ENCODE peak calls at places on chromosomes 11 and 22, in four cellular contexts. I is IMR-90, K is HepG2, Y is K562. L is an unnamed sample.

GRCh38 chr11:106644824-106645223 is 373.5 kb downstream of the GUCY1A2 start:
- DNase-seq in I (peak), K (no peak), Y (no peak), L (no peak)

GRCh38 chr11:131408011-131408640 is 37.7 kb downstream of the NTM start:
- DNase-seq in I (peak), K (peak), Y (no peak), L (peak)

GRCh38 chr22:17159504-17159951 is 451 bp upstream of the HDHD5 start:
- DNase-seq in I (peak), K (no peak), Y (no peak), L (peak)

GRCh38 chr11:11148104-11148509 is 204.9 kb downstream of the CSNK2A3 start:
- DNase-seq in I (peak), K (no peak), Y (no peak), L (peak)

GRCh38 chr11:75577198-75577597 is 15.1 kb downstream of the SERPINH1 start:
- DNase-seq in I (peak), K (no peak), Y (peak), L (peak)

GRCh38 chr22:44098021-44098739 is 74.1 kb downstream of the PARVB start:
- DNase-seq in I (no peak), K (no peak), Y (no peak), L (no peak)

GRCh38 chr11:71251761-71252433 is 480 bp downstream of the SHANK2 start:
- DNase-seq in I (no peak), K (no peak), Y (peak), L (peak)

GRCh38 chr22:24331468-24332440 is 61.1 kb downstream of the SPECC1L start:
- DNase-seq in I (peak), K (no peak), Y (no peak), L (no peak)

GRCh38 chr11:9498457-9499078 is 37.8 kb downstream of the ZNF143 start:
- DNase-seq in I (no peak), K (peak), Y (no peak), L (no peak)

GRCh38 chr22:40874016-40874415 is 12.1 kb upstream of the DNAJB7 start:
- DNase-seq in I (no peak), K (no peak), Y (no peak), L (no peak)

GRCh38 chr22:37812869-37813678 is 5.3 kb downstream of the GCAT start:
- DNase-seq in I (no peak), K (no peak), Y (no peak), L (no peak)

GRCh38 chr11:134949121-134949591 is 537.1 kb upstream of the B3GAT1 start:
- DNase-seq in I (peak), K (peak), Y (no peak), L (no peak)

GRCh38 chr11:27444801-27445215 is 27.8 kb downstream of the LGR4 start:
- DNase-seq in I (no peak), K (peak), Y (no peak), L (no peak)

GRCh38 chr11:120198403-120198786 is 12.4 kb upstream of the OAF start:
- DNase-seq in I (no peak), K (no peak), Y (no peak), L (no peak)

GRCh38 chr22:22884888-22885840 is 2.5 kb upstream of the IGLL5 start:
- DNase-seq in I (no peak), K (no peak), Y (peak), L (no peak)

GRCh38 chr11:41309111-41309522 is 150.3 kb downstream of the LRRC4C start:
- DNase-seq in I (no peak), K (no peak), Y (no peak), L (no peak)

GRCh38 chr11:23711981-23712380 is 784.9 kb upstream of the LUZP2 start:
- DNase-seq in I (no peak), K (no peak), Y (no peak), L (no peak)

GRCh38 chr22:39514373-39514973 is 5.9 kb upstream of the ATF4 start:
- DNase-seq in I (peak), K (no peak), Y (no peak), L (no peak)

GRCh38 chr11:113272281-113272680 is 42.1 kb upstream of the TTC12 start:
- DNase-seq in I (no peak), K (no peak), Y (no peak), L (no peak)

GRCh38 chr11:103927535-103927934 is 108.9 kb upstream of the DDI1 start:
- DNase-seq in I (peak), K (no peak), Y (no peak), L (peak)

GRCh38 chr11:70912226-70912840 is 340.0 kb downstream of the SHANK2 start:
- DNase-seq in I (peak), K (no peak), Y (no peak), L (no peak)

GRCh38 chr11:66859686-66860448 is 3.0 kb downstream of the LRFN4 start:
- DNase-seq in I (no peak), K (no peak), Y (peak), L (no peak)

GRCh38 chr22:41768420-41768819 is 32.1 kb upstream of the CCDC134 start:
- DNase-seq in I (peak), K (no peak), Y (no peak), L (no peak)

GRCh38 chr11:43576834-43577521 is 103.6 kb upstream of the HSD17B12 start:
- DNase-seq in I (peak), K (peak), Y (peak), L (peak)

GRCh38 chr11:116733386-116733755 is 39.4 kb downstream of the BUD13 start:
- DNase-seq in I (no peak), K (no peak), Y (no peak), L (no peak)

GRCh38 chr11:102830328-102830727 is 13.1 kb downstream of the MMP3 start:
- DNase-seq in I (peak), K (no peak), Y (no peak), L (no peak)

GRCh38 chr11:102829671-102830070 is 13.7 kb downstream of the MMP3 start:
- DNase-seq in I (no peak), K (no peak), Y (no peak), L (no peak)

GRCh38 chr11:102832612-102833011 is 10.8 kb downstream of the MMP3 start:
- DNase-seq in I (no peak), K (no peak), Y (no peak), L (no peak)

GRCh38 chr11:102831709-102832492 is 11.5 kb downstream of the MMP3 start:
- DNase-seq in I (no peak), K (peak), Y (no peak), L (no peak)

DNA sequence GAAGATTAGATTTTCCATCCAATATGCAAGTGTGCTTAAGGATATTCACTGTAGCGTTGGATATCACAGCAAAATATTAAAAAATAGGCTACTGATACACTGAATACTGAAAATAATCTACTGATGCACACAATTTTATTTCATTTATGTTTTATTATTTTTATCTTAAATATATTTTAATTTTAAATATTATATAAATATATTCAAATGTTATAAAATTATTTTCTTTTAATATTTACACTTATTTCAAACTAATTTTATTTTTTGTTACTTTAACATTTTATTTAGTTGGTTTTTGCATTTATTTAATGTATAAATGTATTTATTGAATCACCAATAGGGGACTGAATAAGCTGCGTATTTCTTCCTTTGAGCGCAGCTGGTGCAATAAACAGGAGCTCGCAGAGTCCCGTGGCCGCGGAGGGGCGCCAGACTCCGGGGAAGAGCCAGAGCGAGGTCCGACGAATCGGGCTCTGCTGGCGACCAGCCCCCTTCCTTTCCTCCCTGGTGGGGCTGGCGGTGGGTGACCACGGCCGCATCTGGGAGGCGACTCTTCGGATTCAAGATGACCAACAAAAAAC is 12.2 kb downstream of the MMP3 start:
- DNase-seq in I (peak), K (peak), Y (no peak), L (peak)
- TF ChIP-seq MAZ in I (no peak), K (no peak), Y (no peak), L (no peak)

DNA sequence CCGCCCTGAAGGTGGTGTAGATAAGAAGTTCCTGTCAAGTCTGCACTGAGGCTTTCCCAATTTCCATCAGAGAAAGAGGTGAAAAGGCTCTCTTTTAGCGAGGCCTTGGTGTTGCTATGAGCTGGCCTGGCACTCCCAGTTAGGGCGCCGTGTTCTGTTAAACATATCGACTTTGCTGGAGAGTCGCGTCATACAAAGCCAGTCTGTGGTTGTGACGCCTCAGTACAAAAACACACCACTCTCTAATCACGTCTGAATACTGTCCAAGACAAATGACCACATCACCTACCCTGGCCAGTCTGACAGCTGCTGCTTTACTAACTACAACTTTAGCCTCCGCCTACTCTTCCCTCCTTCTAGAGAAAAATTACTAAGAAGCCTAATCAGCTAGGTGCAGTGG is 8.0 kb upstream of the TOLLIP start:
- DNase-seq in I (no peak), K (no peak), Y (no peak), L (no peak)
- H3K4me2 ChIP-seq in I (no peak), K (no peak), Y (no peak), L (no peak)

DNA sequence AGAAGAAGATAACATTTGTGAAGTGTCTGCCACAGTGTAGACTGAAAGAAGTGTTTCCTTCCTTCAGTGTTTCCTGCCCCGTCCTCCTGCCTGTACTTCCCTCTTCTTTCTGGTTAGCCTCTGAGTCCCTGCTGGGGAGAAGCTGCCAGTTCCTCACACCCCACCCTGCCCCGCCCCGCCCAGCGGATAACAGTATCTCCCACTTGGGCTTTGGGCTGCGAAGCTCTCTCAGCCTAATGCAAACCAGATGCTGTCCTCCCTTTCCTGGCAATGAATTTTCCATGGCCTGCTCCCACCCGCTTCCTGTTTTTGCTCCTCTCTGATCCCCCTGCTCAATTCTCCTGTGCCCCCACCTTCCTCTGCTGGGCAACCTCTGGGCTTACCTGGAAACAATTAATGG is 5.2 kb upstream of the RAB3IL1 start:
- DNase-seq in I (peak), K (no peak), Y (peak), L (no peak)
- TF ChIP-seq MAZ in I (no peak), K (no peak), Y (peak), L (no peak)

GRCh38 chr11:13679768-13680167 is 11.3 kb downstream of the FAR1 start:
- DNase-seq in I (no peak), K (no peak), Y (no peak), L (no peak)
- H3K4me2 ChIP-seq in I (no peak), K (no peak), Y (no peak), L (no peak)

DNA sequence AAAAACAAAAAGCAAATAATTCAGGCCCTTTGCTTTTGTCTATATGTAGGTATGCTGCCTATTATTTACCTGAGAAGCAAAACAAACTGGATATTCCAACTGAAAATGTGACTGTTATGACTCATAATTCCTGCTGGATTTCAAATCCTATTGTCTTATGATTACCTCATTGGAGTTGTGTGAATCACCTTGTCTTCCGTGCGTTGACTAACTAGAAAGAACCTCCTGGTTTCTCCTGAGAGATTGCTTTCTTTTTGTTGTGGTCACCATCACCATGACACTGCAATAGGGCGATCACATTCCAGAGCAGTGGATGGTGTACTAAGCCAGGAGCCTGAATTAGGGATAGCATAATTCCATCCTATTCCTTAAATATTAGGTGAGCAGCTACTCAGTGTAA is 23.0 kb upstream of the EXPH5 start:
- DNase-seq in I (peak), K (peak), Y (no peak), L (peak)
- TF ChIP-seq MAZ in I (no peak), K (no peak), Y (no peak), L (no peak)

DNA sequence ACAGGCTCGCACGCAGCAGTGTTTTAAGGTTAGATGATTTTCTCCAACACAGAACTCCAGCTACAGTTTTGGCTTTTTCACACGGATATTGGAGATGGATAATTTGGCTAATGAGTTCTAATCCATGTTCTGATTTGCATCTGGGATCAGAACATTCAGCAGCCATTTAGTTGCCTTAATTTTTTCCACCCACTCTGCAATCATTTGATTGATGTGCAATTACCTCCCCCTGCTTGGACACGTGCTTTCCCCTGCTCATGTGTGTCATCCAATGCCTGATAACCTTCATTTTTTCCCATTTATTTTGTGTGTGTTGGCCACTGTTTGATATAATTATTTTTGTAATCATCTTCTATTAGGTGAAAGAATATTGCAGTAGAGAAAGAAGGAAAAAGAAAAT is 257.8 kb downstream of the ST3GAL4 start:
- DNase-seq in I (no peak), K (no peak), Y (no peak), L (no peak)
- H3K4me2 ChIP-seq in I (no peak), K (no peak), Y (no peak), L (no peak)

GRCh38 chr11:62547691-62548281 is 1.2 kb upstream of the AHNAK start:
- DNase-seq in I (no peak), K (peak), Y (no peak), L (peak)

GRCh38 chr11:62546937-62547625 is 475 bp upstream of the AHNAK start:
- DNase-seq in I (peak), K (no peak), Y (no peak), L (peak)

GRCh38 chr11:62544521-62545436 is 1.8 kb downstream of the AHNAK start:
- DNase-seq in I (no peak), K (no peak), Y (peak), L (peak)

GRCh38 chr11:62545437-62546243 is 966 bp downstream of the AHNAK start:
- DNase-seq in I (peak), K (peak), Y (peak), L (peak)

GRCh38 chr11:62546244-62546936 is at the start of gene AHNAK:
- DNase-seq in I (peak), K (no peak), Y (peak), L (peak)
- TF ChIP-seq MAZ in I (peak), K (no peak), Y (peak), L (no peak)

DNA sequence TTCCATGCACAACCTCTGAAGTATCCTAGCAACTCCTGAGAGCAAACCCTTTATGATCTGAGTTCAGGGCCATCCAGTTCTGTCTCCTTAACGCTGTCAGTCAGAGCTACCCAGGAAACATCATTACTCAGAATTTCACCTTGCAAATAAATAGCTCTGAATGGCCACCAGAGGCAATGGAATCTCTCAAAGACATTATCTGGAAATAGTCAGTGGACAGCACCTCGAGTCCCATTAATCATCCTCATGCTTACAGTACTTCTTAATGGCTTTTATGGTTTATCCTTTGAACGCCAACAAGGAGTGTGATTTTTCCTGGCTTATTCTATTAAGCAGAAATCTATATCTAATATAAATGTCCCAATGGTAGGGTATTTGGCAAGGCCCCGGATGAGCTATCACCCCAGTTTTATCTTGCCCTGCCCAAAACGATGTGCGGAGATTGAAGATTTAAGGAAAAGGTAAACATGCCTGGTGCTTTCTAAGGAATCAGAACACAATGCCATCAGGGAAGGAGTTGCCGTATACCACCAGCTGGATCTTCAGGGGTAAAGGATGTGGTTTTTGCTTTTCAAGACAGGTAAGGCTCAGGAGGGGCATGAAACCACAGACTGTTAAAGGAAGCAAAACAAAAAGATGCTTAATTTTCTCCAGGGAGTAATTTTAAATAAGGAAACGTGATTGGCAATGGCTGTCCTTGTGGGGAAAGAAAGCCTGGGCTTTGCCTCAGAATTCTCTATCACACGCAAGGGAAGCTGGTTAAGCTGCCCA is 655.8 kb downstream of the OPCML start:
- DNase-seq in I (no peak), K (no peak), Y (no peak), L (peak)
- H3K4me2 ChIP-seq in I (no peak), K (no peak), Y (no peak), L (no peak)

GRCh38 chr11:76654310-76654851 is 16.2 kb downstream of the LRRC32 start:
- DNase-seq in I (peak), K (no peak), Y (peak), L (no peak)
- TF ChIP-seq MAZ in I (peak), K (no peak), Y (no peak), L (no peak)

GRCh38 chr11:5690736-5691135 is 1.1 kb downstream of the TRIM22 start:
- DNase-seq in I (peak), K (no peak), Y (no peak), L (no peak)

GRCh38 chr11:5689551-5689983 is at the start of gene TRIM22:
- DNase-seq in I (peak), K (no peak), Y (no peak), L (no peak)

GRCh38 chr11:5690216-5690615 is 626 bp downstream of the TRIM22 start:
- DNase-seq in I (peak), K (no peak), Y (no peak), L (no peak)

GRCh38 chr11:5694642-5695041 is 5.1 kb downstream of the TRIM22 start:
- DNase-seq in I (no peak), K (no peak), Y (no peak), L (no peak)

DNA sequence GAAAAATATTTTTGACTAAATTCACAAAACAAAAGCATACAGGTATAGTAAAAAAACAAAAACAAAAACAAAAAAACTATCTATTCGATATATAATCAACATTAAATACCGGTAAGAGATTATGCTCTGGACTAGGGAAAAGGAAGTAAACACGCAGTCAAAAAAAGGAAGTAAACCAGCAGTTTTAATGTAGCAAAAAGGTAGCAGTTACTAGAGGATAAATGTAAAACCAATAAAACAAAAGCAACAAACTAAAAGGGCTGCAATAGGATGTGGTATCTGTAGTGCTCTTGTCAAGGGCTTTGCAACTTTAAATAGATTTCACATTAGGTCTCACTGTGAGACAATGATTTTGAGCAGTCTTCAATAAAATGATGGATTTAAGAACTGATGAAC is 2.4 kb downstream of the TRIM22 start:
- DNase-seq in I (no peak), K (no peak), Y (no peak), L (no peak)
- H3K4me2 ChIP-seq in I (peak), K (no peak), Y (no peak), L (no peak)

L was measured in A549.